ENCODE peak calls at places on chromosome 11, in nine cellular contexts. One of them, this sample, is unnamed.

GRCh38 chr11:67266424-67267187 is at the start of gene GRK2:
- DNase-seq in H1: no peak
- DNase-seq in prostate gland: no peak
- DNase-seq in Panc1: no peak
- DNase-seq in upper lobe of left lung: peak
- DNase-seq in GM23338: peak
- DNase-seq in breast epithelium: no peak
- DNase-seq in HL-60: no peak
- DNase-seq in vagina: no peak
- DNase-seq in this sample: no peak

GRCh38 chr11:117026593-117027330 is 71.5 kb downstream of the SIK3 start:
- DNase-seq in HL-60: no peak
- DNase-seq in GM23338: no peak
- DNase-seq in vagina: no peak
- DNase-seq in Panc1: no peak
- DNase-seq in H1: no peak
- DNase-seq in breast epithelium: no peak
- DNase-seq in prostate gland: no peak
- DNase-seq in upper lobe of left lung: no peak
- DNase-seq in this sample: no peak

GRCh38 chr11:126148317-126148716 is 63.1 kb downstream of the RPUSD4 start:
- DNase-seq in upper lobe of left lung: no peak
- DNase-seq in breast epithelium: no peak
- DNase-seq in prostate gland: no peak
- DNase-seq in HL-60: no peak
- DNase-seq in vagina: no peak
- DNase-seq in GM23338: no peak
- DNase-seq in Panc1: no peak
- DNase-seq in H1: no peak
- DNase-seq in this sample: no peak

GRCh38 chr11:46522682-46523281 is 71.0 kb downstream of the AMBRA1 start:
- DNase-seq in breast epithelium: no peak
- DNase-seq in GM23338: no peak
- DNase-seq in HL-60: no peak
- DNase-seq in prostate gland: no peak
- DNase-seq in Panc1: no peak
- DNase-seq in H1: no peak
- DNase-seq in upper lobe of left lung: no peak
- DNase-seq in vagina: no peak
- DNase-seq in this sample: no peak

GRCh38 chr11:131691558-131692041 is 321.2 kb downstream of the NTM start:
- DNase-seq in GM23338: peak
- DNase-seq in H1: peak
- DNase-seq in HL-60: no peak
- DNase-seq in Panc1: no peak
- DNase-seq in upper lobe of left lung: peak
- DNase-seq in prostate gland: no peak
- DNase-seq in vagina: peak
- DNase-seq in breast epithelium: no peak
- DNase-seq in this sample: no peak

GRCh38 chr11:44575288-44575672 is 9.8 kb downstream of the CD82 start:
- DNase-seq in breast epithelium: no peak
- DNase-seq in vagina: no peak
- DNase-seq in GM23338: no peak
- DNase-seq in HL-60: no peak
- DNase-seq in H1: no peak
- DNase-seq in upper lobe of left lung: no peak
- DNase-seq in prostate gland: no peak
- DNase-seq in Panc1: no peak
- DNase-seq in this sample: no peak

GRCh38 chr11:62687508-62688396 is 1.6 kb downstream of the LRRN4CL start:
- DNase-seq in H1: no peak
- DNase-seq in Panc1: no peak
- DNase-seq in breast epithelium: no peak
- DNase-seq in GM23338: peak
- DNase-seq in upper lobe of left lung: peak
- DNase-seq in vagina: no peak
- DNase-seq in HL-60: no peak
- DNase-seq in prostate gland: no peak
- DNase-seq in this sample: peak

GRCh38 chr11:62433141-62433543 is 14.3 kb downstream of the SCGB1A1 start:
- DNase-seq in GM23338: no peak
- DNase-seq in Panc1: no peak
- DNase-seq in breast epithelium: no peak
- DNase-seq in prostate gland: peak
- DNase-seq in vagina: no peak
- DNase-seq in upper lobe of left lung: no peak
- DNase-seq in H1: no peak
- DNase-seq in HL-60: no peak
- DNase-seq in this sample: no peak

GRCh38 chr11:23903044-23903704 is 593.7 kb upstream of the LUZP2 start:
- DNase-seq in prostate gland: no peak
- DNase-seq in H1: no peak
- DNase-seq in Panc1: peak
- DNase-seq in upper lobe of left lung: no peak
- DNase-seq in GM23338: no peak
- DNase-seq in vagina: no peak
- DNase-seq in breast epithelium: no peak
- DNase-seq in HL-60: no peak
- DNase-seq in this sample: no peak

GRCh38 chr11:26399336-26399735 is 67.4 kb downstream of the ANO3 start:
- DNase-seq in GM23338: no peak
- DNase-seq in H1: no peak
- DNase-seq in Panc1: no peak
- DNase-seq in vagina: no peak
- DNase-seq in breast epithelium: no peak
- DNase-seq in prostate gland: no peak
- DNase-seq in upper lobe of left lung: no peak
- DNase-seq in HL-60: no peak
- DNase-seq in this sample: no peak

GRCh38 chr11:122954455-122954854 is 27.2 kb downstream of the BSX start:
- DNase-seq in Panc1: no peak
- DNase-seq in vagina: no peak
- DNase-seq in H1: no peak
- DNase-seq in upper lobe of left lung: no peak
- DNase-seq in breast epithelium: no peak
- DNase-seq in GM23338: no peak
- DNase-seq in HL-60: no peak
- DNase-seq in prostate gland: no peak
- DNase-seq in this sample: no peak

GRCh38 chr11:124761301-124762021 is 629 bp downstream of the ESAM start:
- DNase-seq in prostate gland: no peak
- DNase-seq in HL-60: no peak
- DNase-seq in GM23338: peak
- DNase-seq in Panc1: no peak
- DNase-seq in vagina: no peak
- DNase-seq in H1: peak
- DNase-seq in breast epithelium: no peak
- DNase-seq in upper lobe of left lung: no peak
- DNase-seq in this sample: no peak

GRCh38 chr11:22787565-22788162 is 41.9 kb downstream of the SVIP start:
- DNase-seq in breast epithelium: no peak
- DNase-seq in vagina: no peak
- DNase-seq in GM23338: peak
- DNase-seq in HL-60: peak
- DNase-seq in upper lobe of left lung: no peak
- DNase-seq in Panc1: no peak
- DNase-seq in prostate gland: peak
- DNase-seq in H1: no peak
- DNase-seq in this sample: no peak

GRCh38 chr11:30763951-30764350 is 177.8 kb upstream of the MPPED2 start:
- DNase-seq in breast epithelium: no peak
- DNase-seq in vagina: no peak
- DNase-seq in Panc1: no peak
- DNase-seq in HL-60: no peak
- DNase-seq in GM23338: no peak
- DNase-seq in prostate gland: no peak
- DNase-seq in H1: no peak
- DNase-seq in upper lobe of left lung: no peak
- DNase-seq in this sample: no peak

GRCh38 chr11:47587733-47588326 is 1.4 kb downstream of the FAM180B start:
- DNase-seq in vagina: no peak
- DNase-seq in prostate gland: no peak
- DNase-seq in upper lobe of left lung: no peak
- DNase-seq in Panc1: no peak
- DNase-seq in H1: no peak
- DNase-seq in GM23338: no peak
- DNase-seq in HL-60: peak
- DNase-seq in breast epithelium: no peak
- DNase-seq in this sample: peak

GRCh38 chr11:64767344-64768299 is 7.8 kb upstream of the PYGM start:
- DNase-seq in prostate gland: no peak
- DNase-seq in HL-60: peak
- DNase-seq in breast epithelium: peak
- DNase-seq in GM23338: peak
- DNase-seq in H1: peak
- DNase-seq in vagina: no peak
- DNase-seq in Panc1: no peak
- DNase-seq in upper lobe of left lung: peak
- DNase-seq in this sample: peak
- H3K27ac ChIP-seq in prostate gland: peak
- H3K27ac ChIP-seq in HL-60: no peak
- H3K27ac ChIP-seq in breast epithelium: peak
- H3K27ac ChIP-seq in GM23338: peak
- H3K27ac ChIP-seq in H1: peak
- H3K27ac ChIP-seq in vagina: no peak
- H3K27ac ChIP-seq in Panc1: no peak
- H3K27ac ChIP-seq in upper lobe of left lung: peak
- H3K27ac ChIP-seq in this sample: peak

DNA sequence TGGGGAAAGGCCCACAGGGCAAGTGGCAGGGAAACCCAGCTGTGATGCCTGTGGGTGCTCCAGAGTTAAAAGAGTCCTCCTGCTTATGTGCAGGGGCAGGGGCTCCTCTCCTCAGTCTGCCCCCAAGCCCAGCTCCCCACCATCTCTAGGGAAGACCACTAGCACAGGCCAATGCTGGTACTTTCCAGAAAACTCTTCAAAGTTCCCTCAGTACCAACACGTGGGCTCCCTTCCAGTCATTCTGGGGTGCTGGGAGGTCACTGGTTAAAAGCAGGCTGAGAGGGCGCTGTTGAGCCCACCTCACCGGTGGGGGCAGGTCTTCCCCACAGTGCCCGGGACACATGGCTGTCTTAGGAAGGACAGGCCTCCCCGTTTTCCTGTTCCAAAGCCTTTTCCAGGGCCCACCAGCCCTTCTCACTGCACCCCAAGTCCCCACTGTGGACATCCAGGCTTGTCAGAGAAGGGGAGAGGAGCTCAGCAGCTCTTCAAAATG is 154.6 kb downstream of the TRIM29 start:
- DNase-seq in Panc1: no peak
- DNase-seq in vagina: no peak
- DNase-seq in H1: peak
- DNase-seq in breast epithelium: no peak
- DNase-seq in prostate gland: no peak
- DNase-seq in HL-60: no peak
- DNase-seq in GM23338: peak
- DNase-seq in upper lobe of left lung: no peak
- DNase-seq in this sample: no peak
- TF ChIP-seq CTCF in Panc1: no peak
- TF ChIP-seq CTCF in vagina: no peak
- TF ChIP-seq CTCF in H1: peak
- TF ChIP-seq CTCF in breast epithelium: no peak
- TF ChIP-seq CTCF in prostate gland: no peak
- TF ChIP-seq CTCF in HL-60: no peak
- TF ChIP-seq CTCF in GM23338: peak
- TF ChIP-seq CTCF in upper lobe of left lung: no peak
- TF ChIP-seq CTCF in this sample: no peak

DNA sequence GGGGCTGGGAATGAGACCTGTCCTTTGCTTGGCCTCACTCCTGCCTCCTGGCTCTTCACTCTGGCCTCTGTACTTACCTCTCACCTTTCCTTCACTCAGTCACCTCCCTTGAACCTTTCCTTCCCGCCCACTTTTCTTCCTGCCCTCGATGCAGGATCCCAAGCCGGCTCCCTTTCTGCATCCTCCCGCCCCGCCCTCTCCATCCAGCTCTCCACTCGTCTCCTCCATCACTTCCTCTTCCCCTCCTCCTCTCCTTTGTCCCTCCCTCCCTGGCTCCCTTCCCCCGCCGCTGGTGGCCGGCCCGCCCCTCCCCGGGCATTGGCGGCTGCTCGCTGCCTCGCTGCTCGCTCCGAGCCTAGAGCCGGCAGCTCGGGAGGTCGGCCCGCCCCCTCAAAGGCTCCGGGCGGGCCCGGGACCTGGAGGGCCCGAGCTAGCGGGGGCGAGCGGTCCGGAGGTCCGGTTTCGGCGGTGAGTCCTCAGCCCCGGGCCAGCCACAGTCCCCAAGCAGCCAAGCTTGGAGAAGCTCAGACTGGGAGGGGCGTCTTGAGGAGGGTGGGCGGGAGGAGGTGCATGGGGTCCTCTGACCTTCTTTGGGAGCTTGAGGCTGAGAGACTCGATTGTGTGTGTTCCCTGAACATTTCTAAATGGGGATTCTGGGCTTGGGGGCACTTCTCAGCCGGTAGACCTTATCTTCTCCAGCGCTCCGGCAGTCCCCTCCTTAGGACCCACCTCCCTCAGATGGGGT is 13.8 kb downstream of the PHLDB1 start:
- DNase-seq in HL-60: peak
- DNase-seq in GM23338: peak
- DNase-seq in prostate gland: peak
- DNase-seq in vagina: no peak
- DNase-seq in upper lobe of left lung: peak
- DNase-seq in Panc1: no peak
- DNase-seq in breast epithelium: peak
- DNase-seq in H1: peak
- DNase-seq in this sample: peak
- TF ChIP-seq POLR2AphosphoS5 in HL-60: no peak
- TF ChIP-seq POLR2AphosphoS5 in GM23338: peak
- TF ChIP-seq POLR2AphosphoS5 in prostate gland: peak
- TF ChIP-seq POLR2AphosphoS5 in vagina: no peak
- TF ChIP-seq POLR2AphosphoS5 in upper lobe of left lung: no peak
- TF ChIP-seq POLR2AphosphoS5 in Panc1: peak
- TF ChIP-seq POLR2AphosphoS5 in breast epithelium: no peak
- TF ChIP-seq POLR2AphosphoS5 in H1: no peak
- TF ChIP-seq POLR2AphosphoS5 in this sample: no peak

DNA sequence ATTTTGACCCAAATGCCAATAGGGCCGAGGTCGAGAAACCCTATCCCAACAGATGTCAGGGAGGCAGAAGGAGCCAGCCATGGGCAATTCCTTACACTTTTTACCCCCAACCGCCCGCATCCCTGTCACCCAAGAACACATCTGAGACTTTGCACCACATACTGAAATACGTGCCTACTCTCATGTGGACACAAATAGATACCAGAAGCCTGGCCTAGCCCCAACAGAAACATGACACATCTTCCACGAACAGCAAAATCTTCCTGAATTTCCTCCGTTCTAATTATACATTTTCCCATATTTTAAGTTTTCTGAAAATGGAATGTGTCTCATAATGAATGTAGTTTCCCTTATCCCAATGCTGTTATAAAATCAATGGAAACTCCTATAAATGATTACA is 64.7 kb downstream of the SLC1A2 start:
- DNase-seq in breast epithelium: no peak
- DNase-seq in upper lobe of left lung: no peak
- DNase-seq in prostate gland: no peak
- DNase-seq in GM23338: no peak
- DNase-seq in H1: no peak
- DNase-seq in HL-60: no peak
- DNase-seq in vagina: no peak
- DNase-seq in Panc1: no peak
- DNase-seq in this sample: no peak
- H3K27ac ChIP-seq in breast epithelium: no peak
- H3K27ac ChIP-seq in upper lobe of left lung: no peak
- H3K27ac ChIP-seq in prostate gland: no peak
- H3K27ac ChIP-seq in GM23338: no peak
- H3K27ac ChIP-seq in H1: no peak
- H3K27ac ChIP-seq in HL-60: no peak
- H3K27ac ChIP-seq in vagina: no peak
- H3K27ac ChIP-seq in Panc1: no peak
- H3K27ac ChIP-seq in this sample: no peak